ENCODE peak calls at places on chromosomes 7 and 10, in eight cellular contexts. S, M, X, I, W, V, G and K are unnamed samples.

GRCh38 chr7:1675036-1675671 is 5.1 kb downstream of the ELFN1 start:
- DNase-seq in S (peak), M (no peak), X (no peak), I (peak), W (no peak), V (no peak), G (peak), K (no peak)

GRCh38 chr10:133379152-133379800 is at the start of gene PAOX:
- DNase-seq in S (peak), M (peak), X (no peak), I (peak), W (no peak), V (peak), G (peak), K (peak)

GRCh38 chr10:110919349-110919931 is at the start of gene SHOC2:
- DNase-seq in S (peak), M (peak), X (no peak), I (peak), W (peak), V (peak), G (peak), K (peak)

GRCh38 chr10:31064334-31064733 is 32.7 kb upstream of the ZNF438 start:
- DNase-seq in S (peak), M (no peak), X (peak), I (peak), W (no peak), V (no peak), G (no peak), K (no peak)

GRCh38 chr10:28765641-28766040 is 88.3 kb downstream of the BAMBI start:
- DNase-seq in S (no peak), M (no peak), X (no peak), I (no peak), W (no peak), V (no peak), G (no peak), K (no peak)

GRCh38 chr10:18610517-18610916 is 40.9 kb downstream of the NSUN6 start:
- DNase-seq in S (no peak), M (peak), X (peak), I (no peak), W (peak), V (no peak), G (no peak), K (peak)

GRCh38 chr7:90383879-90384278 is 19.4 kb upstream of the CLDN12 start:
- DNase-seq in S (no peak), M (no peak), X (peak), I (no peak), W (no peak), V (no peak), G (no peak), K (no peak)

GRCh38 chr7:132351858-132352539 is 224.3 kb downstream of the PLXNA4 start:
- DNase-seq in S (no peak), M (no peak), X (no peak), I (peak), W (no peak), V (no peak), G (no peak), K (no peak)

GRCh38 chr10:84267503-84268126 is 22.8 kb downstream of the RGR start:
- DNase-seq in S (no peak), M (peak), X (peak), I (peak), W (no peak), V (no peak), G (peak), K (no peak)

GRCh38 chr7:24466109-24466768 is 107.0 kb upstream of the PALS2 start:
- DNase-seq in S (no peak), M (no peak), X (no peak), I (no peak), W (no peak), V (no peak), G (no peak), K (no peak)

GRCh38 chr7:154096-154835 is 38.1 kb upstream of the FAM20C start:
- DNase-seq in S (peak), M (no peak), X (no peak), I (peak), W (no peak), V (no peak), G (no peak), K (no peak)

GRCh38 chr7:24879281-24879680 is 100.7 kb downstream of the OSBPL3 start:
- DNase-seq in S (no peak), M (no peak), X (no peak), I (no peak), W (no peak), V (no peak), G (no peak), K (no peak)

GRCh38 chr10:110610308-110610774 is 33.8 kb upstream of the RBM20 start:
- DNase-seq in S (no peak), M (peak), X (peak), I (no peak), W (peak), V (no peak), G (peak), K (no peak)

GRCh38 chr7:151018421-151019129 is 5.7 kb downstream of the ATG9B start:
- DNase-seq in S (no peak), M (no peak), X (no peak), I (no peak), W (no peak), V (no peak), G (no peak), K (peak)

GRCh38 chr10:96017227-96017687 is 26.1 kb upstream of the CCNJ start:
- DNase-seq in S (no peak), M (peak), X (peak), I (no peak), W (peak), V (no peak), G (peak), K (no peak)

GRCh38 chr7:50792342-50793114 is 9.8 kb upstream of the GRB10 start:
- DNase-seq in S (peak), M (peak), X (peak), I (peak), W (peak), V (peak), G (peak), K (peak)

GRCh38 chr7:101817031-101817929 is at the start of gene CUX1:
- DNase-seq in S (peak), M (peak), X (no peak), I (no peak), W (no peak), V (peak), G (peak), K (peak)

GRCh38 chr10:110458583-110458920 is 39.2 kb upstream of the DUSP5 start:
- DNase-seq in S (no peak), M (no peak), X (no peak), I (no peak), W (no peak), V (peak), G (no peak), K (no peak)

GRCh38 chr7:151897201-151897711 is 20.3 kb upstream of the PRKAG2 start:
- DNase-seq in S (no peak), M (no peak), X (no peak), I (no peak), W (no peak), V (no peak), G (peak), K (no peak)

GRCh38 chr10:97888641-97889262 is 39.1 kb downstream of the GOLGA7B start:
- DNase-seq in S (no peak), M (peak), X (peak), I (peak), W (peak), V (no peak), G (no peak), K (no peak)
- H3K27ac ChIP-seq in S (no peak), M (peak), X (no peak), I (no peak), W (peak), V (no peak), G (no peak), K (no peak)

GRCh38 chr7:154777908-154778307 is 225.0 kb downstream of the PAXIP1 start:
- DNase-seq in S (no peak), M (no peak), X (no peak), I (no peak), W (no peak), V (no peak), G (no peak), K (no peak)

GRCh38 chr7:154781369-154782303 is 221.3 kb downstream of the PAXIP1 start:
- DNase-seq in S (no peak), M (no peak), X (no peak), I (no peak), W (no peak), V (no peak), G (no peak), K (no peak)

GRCh38 chr7:154777489-154777888 is 225.4 kb downstream of the PAXIP1 start:
- DNase-seq in S (no peak), M (no peak), X (no peak), I (no peak), W (no peak), V (no peak), G (no peak), K (no peak)

GRCh38 chr7:154785898-154786297 is 217.0 kb downstream of the PAXIP1 start:
- DNase-seq in S (no peak), M (no peak), X (no peak), I (no peak), W (no peak), V (no peak), G (no peak), K (no peak)

DNA sequence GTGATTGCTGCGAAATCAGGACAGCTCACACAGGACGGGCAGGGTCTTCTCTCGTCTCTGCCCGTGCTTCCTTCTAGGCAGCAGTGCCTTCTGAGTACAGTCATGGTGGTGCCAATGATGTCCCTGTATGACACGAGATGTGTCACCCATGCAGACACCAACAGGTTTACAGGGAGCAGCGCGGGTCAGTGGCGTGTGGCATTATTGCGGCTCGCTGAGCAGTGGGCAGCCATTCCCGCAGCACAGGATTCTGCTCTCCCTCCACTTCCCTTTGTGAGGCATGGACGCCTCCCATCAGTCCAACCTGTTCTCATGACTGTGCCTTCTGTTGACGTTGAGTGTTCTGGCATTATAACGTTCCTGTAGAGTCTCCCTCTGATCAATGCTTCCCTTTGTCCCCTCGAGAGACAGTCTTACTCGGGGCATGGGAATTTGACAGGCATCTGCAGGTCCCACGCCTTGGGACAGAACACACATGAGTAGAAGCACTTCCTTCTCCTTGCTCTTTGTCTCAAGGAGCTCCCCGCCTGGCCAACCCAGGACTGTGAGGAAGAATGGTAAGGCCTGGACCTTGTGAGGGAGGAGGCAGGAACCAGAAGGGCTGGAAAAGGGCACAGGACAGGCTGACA is 219.5 kb downstream of the PAXIP1 start:
- DNase-seq in S (no peak), M (no peak), X (no peak), I (no peak), W (no peak), V (no peak), G (no peak), K (no peak)
- H3K27ac ChIP-seq in S (no peak), M (no peak), X (no peak), I (no peak), W (no peak), V (no peak), G (no peak), K (no peak)

DNA sequence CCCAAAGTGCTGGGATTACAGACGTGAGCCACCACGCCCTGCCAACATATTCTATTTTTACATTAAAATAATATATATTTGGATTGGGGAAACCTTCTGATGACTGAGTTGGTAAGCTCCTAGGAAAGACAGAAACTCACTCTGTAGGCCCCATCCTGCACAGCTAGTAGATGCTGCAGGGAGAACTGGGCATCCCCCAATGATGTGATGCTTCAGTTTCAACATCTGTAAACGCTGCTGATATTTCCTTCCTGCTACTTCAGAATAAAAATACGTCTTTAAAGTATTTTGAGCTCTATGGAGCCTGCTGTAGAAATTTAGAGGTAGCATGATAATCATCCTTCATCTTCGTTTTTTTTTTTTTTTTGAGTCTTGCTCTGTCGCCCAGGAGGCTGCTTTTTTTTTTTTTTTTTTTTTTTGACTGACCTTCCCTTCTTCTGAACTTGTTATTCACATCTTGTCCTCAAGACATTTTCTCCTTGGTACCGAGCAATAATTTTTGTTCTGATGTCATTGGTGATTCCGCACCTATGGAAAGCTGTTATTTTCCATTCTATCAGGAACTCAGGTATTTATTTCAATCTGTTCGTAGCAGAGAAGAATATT is 21.8 kb upstream of the INPP5F start:
- DNase-seq in S (no peak), M (no peak), X (no peak), I (no peak), W (no peak), V (no peak), G (no peak), K (no peak)
- H3K27ac ChIP-seq in S (no peak), M (no peak), X (no peak), I (no peak), W (no peak), V (no peak), G (no peak), K (no peak)

DNA sequence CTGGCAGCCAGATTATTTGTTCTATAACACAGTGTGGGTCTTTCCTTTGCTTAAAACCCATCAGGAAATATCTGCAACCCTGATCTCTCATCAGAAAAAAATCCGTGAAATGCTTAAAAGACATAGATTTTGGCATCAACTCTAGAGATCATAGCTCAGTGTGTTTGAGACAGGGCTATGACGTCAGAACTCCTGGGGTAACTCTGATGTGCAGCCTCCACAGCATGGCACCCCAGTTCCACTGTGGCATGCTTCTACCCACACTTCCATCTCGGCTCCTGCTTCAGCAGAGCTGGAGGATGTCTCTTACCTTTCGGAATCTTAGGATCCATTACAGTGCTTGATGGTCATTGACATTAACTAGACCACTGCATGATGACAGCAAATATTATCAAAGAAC is 205.7 kb downstream of the LHFPL3 start:
- DNase-seq in S (no peak), M (no peak), X (no peak), I (no peak), W (no peak), V (no peak), G (no peak), K (no peak)
- H3K27ac ChIP-seq in S (no peak), M (no peak), X (no peak), I (no peak), W (no peak), V (no peak), G (no peak), K (no peak)

DNA sequence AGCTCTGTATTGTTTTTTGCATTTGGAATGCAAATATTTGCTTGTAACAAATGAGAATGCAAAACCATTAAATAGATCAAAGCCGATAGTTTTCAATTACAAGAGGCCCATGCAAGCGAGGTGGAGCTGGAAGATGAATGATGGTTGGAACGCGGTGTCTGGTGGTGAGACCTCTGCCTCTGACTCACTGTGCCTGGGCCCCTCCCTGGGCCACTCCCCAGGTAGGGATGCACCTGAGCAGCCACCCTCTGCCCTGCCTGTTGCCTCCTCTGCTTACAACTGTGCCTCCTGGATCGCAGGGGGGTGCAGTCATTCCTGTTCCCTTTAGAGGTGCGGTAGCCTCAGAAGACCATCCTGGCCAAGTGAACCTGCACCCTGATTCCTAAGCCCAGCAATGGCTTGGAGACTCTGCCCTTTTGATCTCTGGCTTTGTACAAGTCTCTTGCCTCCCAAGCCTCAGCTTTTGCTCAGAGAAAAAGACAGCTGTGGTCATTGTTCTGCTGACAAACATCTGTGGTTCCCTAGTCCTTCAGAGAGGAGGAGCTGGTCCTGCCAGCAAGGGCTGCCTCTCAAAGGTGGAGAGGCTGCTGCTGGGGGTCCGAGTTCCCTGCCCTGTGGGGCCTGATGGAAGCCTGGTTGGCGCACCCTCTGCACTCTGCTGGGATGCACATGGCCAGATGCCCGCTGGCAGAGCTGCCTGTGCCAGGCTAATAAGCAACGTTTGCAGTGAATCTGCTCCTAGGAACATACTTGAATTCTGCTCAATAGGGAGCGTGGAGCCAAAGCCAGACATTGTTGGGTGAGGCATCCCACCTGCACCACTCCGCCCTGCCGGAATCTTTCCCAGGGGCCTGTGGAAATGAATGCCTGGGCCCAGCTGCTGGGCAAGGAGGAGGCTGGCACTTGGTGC is 126.3 kb upstream of the TCERG1L start:
- DNase-seq in S (no peak), M (no peak), X (no peak), I (no peak), W (no peak), V (no peak), G (no peak), K (no peak)
- H3K27ac ChIP-seq in S (no peak), M (no peak), X (no peak), I (no peak), W (no peak), V (no peak), G (no peak), K (no peak)